ENCODE peak calls at places on chromosomes 3 and 15, in nine cellular contexts. K is substantia nigra, U is immature natural killer cell, G is GDM1, O is OCI-M1, S is DMS153, Q is hypothalamus, J is psoas muscle, Z is ovary. F is an unnamed sample.

GRCh38 chr15:31550211-31550848 is 223.7 kb downstream of the KLF13 start:
- DNase-seq in K (no peak), U (no peak), G (no peak), O (no peak), S (no peak), Q (no peak), J (no peak), Z (no peak), F (no peak)

GRCh38 chr3:4406746-4407568 is 60.1 kb downstream of the SUMF1 start:
- DNase-seq in K (no peak), U (peak), G (no peak), O (peak), S (no peak), Q (no peak), J (no peak), Z (no peak), F (no peak)

GRCh38 chr3:98887684-98888083 is 13.8 kb downstream of the DCBLD2 start:
- DNase-seq in K (no peak), U (no peak), G (no peak), O (no peak), S (no peak), Q (no peak), J (no peak), Z (no peak), F (no peak)

GRCh38 chr3:47019201-47019600 is 39.7 kb downstream of the NBEAL2 start:
- DNase-seq in K (no peak), U (no peak), G (no peak), O (no peak), S (no peak), Q (no peak), J (no peak), Z (no peak), F (no peak)

GRCh38 chr3:105835606-105836005 is 33.2 kb downstream of the CBLB start:
- DNase-seq in K (no peak), U (no peak), G (no peak), O (no peak), S (peak), Q (no peak), J (no peak), Z (no peak), F (no peak)

GRCh38 chr3:26840272-26840870 is 217.8 kb downstream of the LRRC3B start:
- DNase-seq in K (no peak), U (no peak), G (no peak), O (no peak), S (no peak), Q (no peak), J (no peak), Z (no peak), F (no peak)

GRCh38 chr3:30263238-30263920 is 343.0 kb upstream of the TGFBR2 start:
- DNase-seq in K (no peak), U (no peak), G (no peak), O (no peak), S (no peak), Q (no peak), J (no peak), Z (no peak), F (no peak)

GRCh38 chr3:104763007-104763406 is 603.7 kb upstream of the ALCAM start:
- DNase-seq in K (peak), U (no peak), G (no peak), O (no peak), S (no peak), Q (no peak), J (no peak), Z (no peak), F (no peak)

F was measured in left cardiac atrium.